ENCODE peak calls at places on chromosome 16, in five cellular contexts. K is CD8-positive, alpha-beta memory T cell; B is epithelial cell of esophagus; H is cardiac fibroblast; A is activated T-cell treated with anti-CD3 and anti-CD28 coated beads, Interleukin-2, amount 50 U/mL, for 72 hours. N is an unnamed sample.

GRCh38 chr16:20517149-20517548 is 59.0 kb downstream of the ACSM2B start:
- DNase-seq in A (no peak), B (no peak), K (no peak), H (no peak), N (no peak)

GRCh38 chr16:89193021-89193575 is 7.2 kb downstream of the SLC22A31 start:
- DNase-seq in A (peak), B (peak), K (peak), H (peak), N (no peak)

GRCh38 chr16:398551-399277 is 1.7 kb downstream of the NME4 start:
- DNase-seq in K (no peak), B (no peak), H (no peak), A (no peak), N (no peak)

GRCh38 chr16:54632322-54632721 is 298.3 kb upstream of the IRX5 start:
- DNase-seq in K (no peak), A (no peak), H (no peak), B (no peak), N (no peak)

GRCh38 chr16:58451945-58452401 is 48.0 kb upstream of the NDRG4 start:
- DNase-seq in B (peak), H (peak), A (no peak), K (no peak), N (peak)

GRCh38 chr16:84925092-84925772 is 86.1 kb downstream of the ZDHHC7 start:
- DNase-seq in K (peak), H (peak), A (peak), B (peak), N (peak)

GRCh38 chr16:72840591-72841381 is 207.1 kb downstream of the ZFHX3 start:
- DNase-seq in B (no peak), K (no peak), A (no peak), H (no peak), N (no peak)

GRCh38 chr16:82715833-82716232 is 89.1 kb downstream of the CDH13 start:
- DNase-seq in H (peak), K (no peak), A (no peak), B (no peak), N (no peak)

GRCh38 chr16:89593841-89594240 is 18.3 kb downstream of the CPNE7 start:
- DNase-seq in H (no peak), K (peak), B (no peak), A (no peak), N (no peak)

GRCh38 chr16:67052399-67052798 is 23.4 kb downstream of the CBFB start:
- DNase-seq in B (no peak), A (no peak), H (no peak), K (no peak), N (no peak)

GRCh38 chr16:31537362-31537921 is 9.7 kb downstream of the AHSP start:
- DNase-seq in K (no peak), B (no peak), A (no peak), H (no peak), N (no peak)

N was measured in dermis blood vessel endothelial cell.